ENCODE peak calls at places on chromosomes 2 and 18, in five cellular contexts. I is body of pancreas, Q is adrenal gland, R is A549, K is HCT116. B is an unnamed sample.

GRCh38 chr2:196275646-196276352 is 104.4 kb upstream of the STK17B start:
- DNase-seq in Q (no peak), I (no peak), R (no peak), K (no peak), B (no peak)

GRCh38 chr2:44674473-44675299 is 266.8 kb upstream of the SIX3 start:
- DNase-seq in K (no peak), Q (no peak), I (no peak), R (no peak), B (no peak)

GRCh38 chr2:127778447-127778846 is 32.5 kb downstream of the WDR33 start:
- DNase-seq in K (no peak), R (no peak), Q (no peak), I (no peak), B (no peak)

GRCh38 chr2:18159899-18160298 is 281.4 kb downstream of the KCNS3 start:
- DNase-seq in I (no peak), R (no peak), Q (no peak), K (no peak), B (no peak)

GRCh38 chr18:23897293-23897692 is 117.3 kb upstream of the TTC39C start:
- DNase-seq in Q (no peak), R (no peak), I (no peak), K (no peak), B (no peak)

GRCh38 chr2:165182029-165182428 is 21.8 kb downstream of the SCN3A start:
- DNase-seq in I (no peak), R (no peak), Q (no peak), K (no peak), B (no peak)

GRCh38 chr2:21418456-21418855 is 294.7 kb downstream of the TDRD15 start:
- DNase-seq in Q (no peak), K (no peak), R (no peak), I (no peak), B (no peak)

GRCh38 chr2:211281430-211282073 is 725.2 kb downstream of the CPS1 start:
- DNase-seq in R (no peak), K (no peak), Q (no peak), I (no peak), B (no peak)

GRCh38 chr2:112474844-112475486 is 7.0 kb upstream of the TTL start:
- DNase-seq in R (no peak), I (no peak), Q (no peak), K (no peak), B (no peak)

GRCh38 chr2:234286956-234287355 is 209.9 kb downstream of the ARL4C start:
- DNase-seq in R (no peak), I (no peak), Q (no peak), K (no peak), B (no peak)

GRCh38 chr18:46042571-46043123 is 29.4 kb downstream of the PSTPIP2 start:
- DNase-seq in I (no peak), R (no peak), K (no peak), Q (no peak), B (no peak)

GRCh38 chr2:55902429-55902828 is 21.2 kb downstream of the EFEMP1 start:
- DNase-seq in K (no peak), I (no peak), Q (no peak), R (no peak), B (no peak)

GRCh38 chr2:55902971-55903370 is 20.6 kb downstream of the EFEMP1 start:
- DNase-seq in K (no peak), Q (no peak), R (no peak), I (no peak), B (no peak)

GRCh38 chr2:55899881-55900280 is 23.7 kb downstream of the EFEMP1 start:
- DNase-seq in Q (no peak), R (no peak), K (no peak), I (no peak), B (no peak)

GRCh38 chr2:55901941-55902340 is 21.6 kb downstream of the EFEMP1 start:
- DNase-seq in I (no peak), Q (no peak), K (no peak), R (no peak), B (no peak)

DNA sequence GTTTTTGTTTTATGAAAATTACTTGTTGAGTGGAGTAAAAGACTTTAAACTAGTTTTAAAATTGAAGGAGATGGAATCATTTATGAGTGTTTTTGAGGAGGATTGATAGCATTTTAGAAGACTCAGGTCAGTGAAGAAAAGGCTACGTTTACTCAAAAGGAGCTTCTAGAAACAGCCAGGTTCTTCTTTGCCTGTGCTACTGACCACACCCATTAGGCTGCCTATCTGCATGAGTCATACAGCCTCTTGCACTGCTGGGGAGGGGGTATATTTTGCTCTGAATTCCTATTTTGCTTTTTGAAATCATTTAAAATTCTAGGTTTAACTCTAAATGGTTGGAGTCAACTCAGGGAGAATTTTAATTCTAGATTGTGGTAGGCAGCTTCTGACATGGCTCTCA is 22.3 kb downstream of the EFEMP1 start:
- DNase-seq in I (no peak), R (no peak), Q (no peak), K (no peak), B (no peak)
- TF ChIP-seq POLR2A in I (no peak), R (no peak), Q (no peak), K (no peak), B (no peak)

GRCh38 chr2:200762127-200762526 is 49.6 kb upstream of the BZW1 start:
- DNase-seq in R (no peak), K (no peak), Q (no peak), I (no peak), B (no peak)

GRCh38 chr2:200756618-200757321 is 54.9 kb upstream of the BZW1 start:
- DNase-seq in K (no peak), I (no peak), Q (peak), R (peak), B (peak)

GRCh38 chr2:200761168-200761715 is 50.5 kb upstream of the BZW1 start:
- DNase-seq in Q (no peak), K (no peak), R (no peak), I (no peak), B (no peak)

GRCh38 chr2:200757414-200757813 is 54.3 kb upstream of the BZW1 start:
- DNase-seq in R (no peak), K (no peak), I (no peak), Q (no peak), B (no peak)

DNA sequence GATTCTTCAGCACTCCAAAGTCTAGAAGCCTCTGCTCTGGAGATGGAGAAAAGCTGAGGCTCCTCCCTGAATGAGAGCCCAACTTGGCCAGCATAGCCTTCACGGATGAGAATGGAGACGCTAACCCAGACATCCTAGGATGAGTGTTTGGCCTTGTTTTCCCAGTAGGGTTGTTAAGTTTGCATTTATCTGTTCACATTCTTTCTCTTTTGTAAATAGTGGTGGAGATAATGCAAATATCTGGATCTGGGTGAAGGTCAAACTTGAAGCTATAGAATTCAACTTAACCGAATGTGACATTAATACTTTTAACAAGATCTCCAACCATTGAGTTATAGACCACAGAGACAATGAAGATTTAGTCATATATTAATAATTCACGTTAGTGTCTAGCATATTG is 53.4 kb upstream of the BZW1 start:
- DNase-seq in Q (no peak), R (no peak), K (no peak), I (no peak), B (no peak)
- TF ChIP-seq POLR2A in Q (no peak), R (no peak), K (no peak), I (no peak), B (no peak)

DNA sequence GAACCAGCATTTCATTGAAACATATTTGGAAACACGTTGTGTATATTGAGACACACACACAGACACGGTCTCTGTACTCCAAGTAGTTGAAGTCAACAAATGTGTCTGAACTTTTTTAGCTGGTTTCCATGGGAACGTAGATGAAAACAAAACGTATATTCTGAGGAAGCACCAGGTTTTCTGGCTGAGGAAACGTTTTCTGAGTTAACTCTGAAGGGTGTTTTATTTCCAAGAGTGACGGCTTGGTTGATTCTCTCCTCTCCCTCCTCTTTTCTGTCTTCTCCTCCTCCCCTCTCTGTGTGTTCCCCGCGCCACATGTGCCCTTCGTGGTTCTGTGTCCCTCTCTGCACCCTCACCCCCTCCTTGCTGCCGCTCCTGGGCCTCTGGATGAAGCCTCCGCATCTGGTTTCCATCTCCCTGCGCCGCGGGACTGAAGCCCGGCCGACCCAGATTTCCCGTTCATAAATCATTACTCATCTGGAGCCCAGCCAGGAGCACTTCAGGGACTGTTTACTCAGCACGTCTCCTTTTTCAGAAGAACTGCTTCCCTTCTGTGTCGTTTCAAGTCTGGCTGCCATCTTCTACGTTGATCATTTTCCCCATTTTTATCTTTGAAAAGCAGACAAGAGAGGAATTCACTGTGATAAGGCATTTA is 122.7 kb downstream of the COL6A3 start:
- DNase-seq in K (peak), Q (peak), I (peak), R (peak), B (peak)
- TF ChIP-seq POLR2A in K (no peak), Q (no peak), I (no peak), R (no peak), B (no peak)

DNA sequence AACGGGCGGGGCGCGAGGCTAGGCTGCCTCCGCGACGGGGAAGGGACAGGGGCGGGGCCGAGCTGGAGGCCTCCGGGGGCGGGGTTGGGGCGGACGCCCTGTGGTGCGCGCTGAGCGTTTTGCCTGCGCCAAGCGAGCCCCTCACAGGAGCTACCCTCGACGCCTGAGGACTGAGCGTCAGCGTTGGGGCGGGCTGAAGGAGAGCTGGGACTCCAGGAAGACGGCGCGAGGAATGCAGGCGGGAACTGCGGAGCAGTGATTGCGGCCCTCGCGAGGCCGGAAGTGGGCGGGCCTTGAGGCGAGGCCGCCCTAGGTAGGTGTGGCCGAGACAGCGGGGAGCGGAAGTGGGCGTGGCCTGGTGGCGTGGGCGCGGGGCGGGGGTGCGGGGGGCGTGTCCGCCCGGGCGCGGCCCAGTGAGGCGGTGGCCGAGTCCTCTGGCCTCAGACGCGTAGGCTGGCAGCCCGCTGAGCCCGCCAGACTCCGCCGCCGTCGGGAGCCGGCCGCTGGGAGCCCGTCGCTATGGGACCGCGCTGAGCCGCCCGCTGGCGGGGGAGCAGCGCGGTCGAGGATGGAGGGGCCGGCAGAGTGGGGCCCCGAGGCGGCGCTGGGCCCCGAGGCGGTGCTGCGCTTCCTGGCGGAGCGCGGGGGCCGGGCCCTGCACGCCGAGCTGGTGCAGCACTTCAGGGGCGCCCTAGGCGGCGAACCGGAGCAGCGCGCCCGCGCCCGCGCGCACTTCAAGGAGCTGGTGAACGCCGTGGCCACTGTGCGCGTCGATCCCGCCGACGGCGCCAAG is at the start of the genes SEPTIN10 and SOWAHC:
- DNase-seq in I (peak), Q (peak), K (peak), R (peak), B (peak)
- TF ChIP-seq POLR2A in I (peak), Q (peak), K (peak), R (peak), B (peak)

DNA sequence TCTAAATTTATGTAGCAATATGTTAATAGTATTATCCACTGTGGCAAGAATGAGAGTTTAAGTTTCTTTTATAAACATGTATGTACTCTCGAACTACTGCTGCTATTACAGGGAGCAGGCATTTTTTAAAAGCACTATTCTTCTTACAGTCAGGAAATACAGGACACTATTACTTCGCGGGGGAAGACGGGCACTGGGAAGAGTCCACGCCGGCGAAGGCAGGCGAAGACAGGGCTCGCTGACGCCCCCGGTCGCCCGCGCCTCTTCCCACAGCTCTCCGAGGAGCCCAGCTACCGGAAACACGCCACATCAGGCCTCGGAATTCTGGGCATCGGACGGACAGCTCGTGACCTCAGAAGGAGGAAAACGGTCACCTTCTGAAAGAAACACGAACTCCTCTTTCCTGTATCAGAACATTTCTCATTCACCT is 90.2 kb downstream of the FAM161A start:
- DNase-seq in R (peak), I (peak), Q (peak), K (peak), B (peak)
- TF ChIP-seq POLR2A in R (peak), I (peak), Q (no peak), K (no peak), B (no peak)

GRCh38 chr2:231708050-231708772 is at the start of gene PTMA:
- DNase-seq in I (peak), K (peak), R (peak), Q (peak), B (peak)

GRCh38 chr2:231707625-231708049 is 688 bp upstream of the PTMA start:
- DNase-seq in I (no peak), K (peak), R (no peak), Q (no peak), B (no peak)

GRCh38 chr2:231709636-231709980 is 1.3 kb downstream of the PTMA start:
- DNase-seq in K (no peak), I (peak), Q (peak), R (no peak), B (peak)

GRCh38 chr2:231708773-231709635 is 679 bp downstream of the PTMA start:
- DNase-seq in I (peak), K (no peak), R (no peak), Q (peak), B (peak)

DNA sequence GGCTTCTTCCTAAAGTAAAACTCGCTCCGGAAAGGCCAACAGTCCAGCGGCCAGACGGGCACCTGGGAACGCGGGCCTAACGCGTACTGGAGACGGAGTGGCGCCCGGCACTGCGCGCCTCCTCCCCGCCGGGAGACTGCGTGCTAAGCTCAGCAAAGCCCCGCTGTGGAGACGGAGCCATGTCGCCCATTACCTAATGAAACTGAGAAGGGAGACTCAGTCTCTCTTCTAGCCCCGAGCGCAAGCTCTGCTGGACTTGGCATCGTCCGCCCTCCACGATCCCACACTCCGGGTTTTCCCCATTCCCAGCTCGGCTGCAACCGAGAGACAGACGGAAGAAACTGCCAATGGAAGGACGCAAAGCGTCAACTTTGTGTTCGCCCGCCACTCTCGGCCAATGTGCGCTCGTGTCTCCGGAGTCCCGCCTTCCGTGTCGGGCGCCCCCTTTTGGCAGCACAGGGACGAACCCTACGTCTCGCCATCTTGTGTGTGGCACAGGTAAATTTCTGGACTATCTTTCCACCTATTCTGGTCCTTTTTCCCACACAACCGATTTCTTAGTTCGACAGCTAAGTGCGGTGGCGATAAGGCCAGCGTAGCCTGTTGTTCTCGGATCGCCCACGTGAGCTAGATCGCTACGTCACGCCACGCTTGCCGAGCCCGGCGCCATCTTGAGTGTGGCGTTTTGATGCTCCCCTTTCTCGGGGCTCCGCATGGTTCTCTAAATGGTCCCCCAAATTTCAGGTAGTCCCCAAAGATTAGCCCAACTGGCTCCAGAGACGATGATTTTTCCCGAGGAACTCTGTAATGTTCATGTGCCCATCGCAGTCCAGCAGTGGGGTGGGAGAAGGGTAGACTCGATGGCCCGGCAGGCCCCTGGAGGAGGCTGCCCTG is 1.3 kb upstream of the PTMA start:
- DNase-seq in K (peak), I (peak), R (peak), Q (peak), B (peak)
- TF ChIP-seq POLR2A in K (no peak), I (peak), R (peak), Q (peak), B (peak)

GRCh38 chr18:51195602-51196115 is 1.8 kb downstream of the MEX3C start:
- DNase-seq in I (peak), Q (peak), R (peak), K (peak), B (no peak)

GRCh38 chr18:51196116-51196810 is 1.2 kb downstream of the MEX3C start:
- DNase-seq in K (no peak), Q (peak), R (peak), I (peak), B (peak)

GRCh38 chr18:51197661-51198424 is at the start of gene MEX3C:
- DNase-seq in I (peak), Q (peak), K (peak), R (peak), B (peak)

GRCh38 chr18:51195086-51195601 is 2.3 kb downstream of the MEX3C start:
- DNase-seq in Q (no peak), I (no peak), R (no peak), K (no peak), B (no peak)

GRCh38 chr18:51196811-51197660 is 445 bp downstream of the MEX3C start:
- DNase-seq in Q (peak), R (no peak), K (no peak), I (peak), B (peak)
- TF ChIP-seq POLR2A in Q (peak), R (no peak), K (no peak), I (no peak), B (no peak)

GRCh38 chr2:226705965-226706364 is 93.7 kb downstream of the IRS1 start:
- DNase-seq in R (no peak), K (no peak), I (no peak), Q (no peak), B (no peak)
- TF ChIP-seq POLR2A in R (no peak), K (no peak), I (no peak), Q (no peak), B (no peak)

DNA sequence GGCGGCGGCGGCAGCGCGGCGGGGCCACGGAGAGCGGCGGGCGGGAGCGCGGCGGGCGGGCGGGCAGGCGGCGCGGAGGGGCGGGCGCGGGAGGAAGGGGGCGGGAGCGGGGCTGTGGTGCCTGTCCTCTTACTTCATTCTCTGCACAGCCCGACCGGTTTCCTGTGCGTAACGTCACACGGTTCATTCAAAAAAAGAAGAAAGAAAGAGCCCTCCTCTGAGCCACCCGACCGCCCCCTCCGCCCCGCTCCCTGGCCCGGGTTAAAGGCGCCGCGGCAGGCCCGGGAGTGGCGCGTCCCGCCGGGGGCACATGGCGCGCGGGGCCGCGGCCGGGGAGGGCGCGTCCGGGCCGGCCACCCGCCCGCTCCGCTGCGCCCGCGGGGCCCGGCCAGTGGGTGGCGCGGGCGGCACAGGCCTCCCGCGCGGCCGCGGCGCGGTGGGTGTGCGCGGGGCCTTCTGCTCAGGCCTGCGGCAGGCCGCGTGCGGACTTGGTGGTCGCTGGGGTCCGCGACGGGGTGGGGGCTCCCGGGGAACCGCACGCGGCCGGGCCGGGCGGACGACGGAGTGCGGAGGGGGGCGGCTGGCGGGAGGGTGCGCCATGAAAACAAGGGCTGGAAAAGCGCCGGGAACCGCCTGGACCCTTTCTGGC is 596 bp upstream of the BCL2 start:
- DNase-seq in Q (peak), K (peak), R (peak), I (peak), B (peak)
- TF ChIP-seq POLR2A in Q (no peak), K (no peak), R (no peak), I (peak), B (peak)

GRCh38 chr2:238383743-238384370 is 42.9 kb upstream of the ASB1 start:
- DNase-seq in Q (no peak), R (no peak), I (no peak), K (no peak), B (no peak)
- TF ChIP-seq POLR2A in Q (no peak), R (no peak), I (no peak), K (no peak), B (no peak)